ENCODE peak calls at places on chromosomes 5 and 9, in ten cellular contexts. One of them, this sample, is unnamed.

GRCh38 chr5:38670878-38671277 is 114.4 kb upstream of the LIFR start:
- DNase-seq in fibroblast of lung: peak; percentile 41
- DNase-seq in pancreas: no peak
- DNase-seq in dermis blood vessel endothelial cell: no peak
- DNase-seq in stimulated activated naive B cell treated with anti-CD40 and anti-IgM and Interleukin-4, amounts not matched to agents 10 μg/mL and 1 μg/mL and 100 μg/mL, for 72 hours: no peak
- DNase-seq in left lobe of liver: no peak
- DNase-seq in upper lobe of right lung: no peak
- DNase-seq in activated effector memory CD4-positive, alpha-beta T cell treated with anti-CD3 and anti-CD28 coated beads, Interleukin-2, amount 50 U/mL, for 16 hours: no peak
- DNase-seq in neuronal stem cell: no peak
- DNase-seq in activated T-cell treated with anti-CD3 and anti-CD28 coated beads, Interleukin-2, amount 50 U/mL, for 24 hours: no peak
- DNase-seq in this sample: no peak

GRCh38 chr5:144566747-144567415 is 396.2 kb downstream of the KCTD16 start:
- DNase-seq in dermis blood vessel endothelial cell: no peak
- DNase-seq in stimulated activated naive B cell treated with anti-CD40 and anti-IgM and Interleukin-4, amounts not matched to agents 10 μg/mL and 1 μg/mL and 100 μg/mL, for 72 hours: no peak
- DNase-seq in neuronal stem cell: no peak
- DNase-seq in left lobe of liver: no peak
- DNase-seq in activated effector memory CD4-positive, alpha-beta T cell treated with anti-CD3 and anti-CD28 coated beads, Interleukin-2, amount 50 U/mL, for 16 hours: no peak
- DNase-seq in fibroblast of lung: peak; percentile 78
- DNase-seq in activated T-cell treated with anti-CD3 and anti-CD28 coated beads, Interleukin-2, amount 50 U/mL, for 24 hours: no peak
- DNase-seq in upper lobe of right lung: no peak
- DNase-seq in pancreas: no peak
- DNase-seq in this sample: no peak

GRCh38 chr9:137314561-137315560 is 12.8 kb upstream of the NRARP start:
- DNase-seq in activated effector memory CD4-positive, alpha-beta T cell treated with anti-CD3 and anti-CD28 coated beads, Interleukin-2, amount 50 U/mL, for 16 hours: peak; percentile 62
- DNase-seq in fibroblast of lung: no peak
- DNase-seq in neuronal stem cell: no peak
- DNase-seq in upper lobe of right lung: peak; percentile 64
- DNase-seq in stimulated activated naive B cell treated with anti-CD40 and anti-IgM and Interleukin-4, amounts not matched to agents 10 μg/mL and 1 μg/mL and 100 μg/mL, for 72 hours: no peak
- DNase-seq in pancreas: peak; percentile 87
- DNase-seq in activated T-cell treated with anti-CD3 and anti-CD28 coated beads, Interleukin-2, amount 50 U/mL, for 24 hours: no peak
- DNase-seq in left lobe of liver: peak; percentile 45
- DNase-seq in dermis blood vessel endothelial cell: no peak
- DNase-seq in this sample: no peak

GRCh38 chr5:137279631-137280236 is 219.4 kb downstream of the SPOCK1 start:
- DNase-seq in dermis blood vessel endothelial cell: no peak
- DNase-seq in activated effector memory CD4-positive, alpha-beta T cell treated with anti-CD3 and anti-CD28 coated beads, Interleukin-2, amount 50 U/mL, for 16 hours: no peak
- DNase-seq in activated T-cell treated with anti-CD3 and anti-CD28 coated beads, Interleukin-2, amount 50 U/mL, for 24 hours: no peak
- DNase-seq in pancreas: no peak
- DNase-seq in left lobe of liver: no peak
- DNase-seq in stimulated activated naive B cell treated with anti-CD40 and anti-IgM and Interleukin-4, amounts not matched to agents 10 μg/mL and 1 μg/mL and 100 μg/mL, for 72 hours: no peak
- DNase-seq in neuronal stem cell: no peak
- DNase-seq in fibroblast of lung: no peak
- DNase-seq in upper lobe of right lung: no peak
- DNase-seq in this sample: no peak

GRCh38 chr5:62783374-62784057 is 204.9 kb downstream of the LRRC70 start:
- DNase-seq in fibroblast of lung: no peak
- DNase-seq in upper lobe of right lung: no peak
- DNase-seq in left lobe of liver: no peak
- DNase-seq in pancreas: no peak
- DNase-seq in neuronal stem cell: no peak
- DNase-seq in stimulated activated naive B cell treated with anti-CD40 and anti-IgM and Interleukin-4, amounts not matched to agents 10 μg/mL and 1 μg/mL and 100 μg/mL, for 72 hours: no peak
- DNase-seq in activated effector memory CD4-positive, alpha-beta T cell treated with anti-CD3 and anti-CD28 coated beads, Interleukin-2, amount 50 U/mL, for 16 hours: no peak
- DNase-seq in activated T-cell treated with anti-CD3 and anti-CD28 coated beads, Interleukin-2, amount 50 U/mL, for 24 hours: no peak
- DNase-seq in dermis blood vessel endothelial cell: no peak
- DNase-seq in this sample: no peak

GRCh38 chr5:178229861-178230260 is 2.7 kb downstream of the PHYKPL start:
- DNase-seq in upper lobe of right lung: no peak
- DNase-seq in stimulated activated naive B cell treated with anti-CD40 and anti-IgM and Interleukin-4, amounts not matched to agents 10 μg/mL and 1 μg/mL and 100 μg/mL, for 72 hours: no peak
- DNase-seq in neuronal stem cell: no peak
- DNase-seq in left lobe of liver: no peak
- DNase-seq in activated T-cell treated with anti-CD3 and anti-CD28 coated beads, Interleukin-2, amount 50 U/mL, for 24 hours: no peak
- DNase-seq in activated effector memory CD4-positive, alpha-beta T cell treated with anti-CD3 and anti-CD28 coated beads, Interleukin-2, amount 50 U/mL, for 16 hours: no peak
- DNase-seq in pancreas: peak; percentile 53
- DNase-seq in fibroblast of lung: no peak
- DNase-seq in dermis blood vessel endothelial cell: no peak
- DNase-seq in this sample: no peak

GRCh38 chr5:126676195-126676624 is 75.5 kb downstream of the PHAX start:
- DNase-seq in fibroblast of lung: peak; percentile 68
- DNase-seq in upper lobe of right lung: no peak
- DNase-seq in neuronal stem cell: peak; percentile 46
- DNase-seq in activated T-cell treated with anti-CD3 and anti-CD28 coated beads, Interleukin-2, amount 50 U/mL, for 24 hours: peak; percentile 61
- DNase-seq in dermis blood vessel endothelial cell: peak; percentile 75
- DNase-seq in stimulated activated naive B cell treated with anti-CD40 and anti-IgM and Interleukin-4, amounts not matched to agents 10 μg/mL and 1 μg/mL and 100 μg/mL, for 72 hours: peak; percentile 48
- DNase-seq in activated effector memory CD4-positive, alpha-beta T cell treated with anti-CD3 and anti-CD28 coated beads, Interleukin-2, amount 50 U/mL, for 16 hours: peak; percentile 82
- DNase-seq in pancreas: no peak
- DNase-seq in left lobe of liver: peak; percentile 62
- DNase-seq in this sample: peak; percentile 69

GRCh38 chr5:171845040-171845439 is 59.4 kb downstream of the SMIM23 start:
- DNase-seq in dermis blood vessel endothelial cell: no peak
- DNase-seq in stimulated activated naive B cell treated with anti-CD40 and anti-IgM and Interleukin-4, amounts not matched to agents 10 μg/mL and 1 μg/mL and 100 μg/mL, for 72 hours: no peak
- DNase-seq in upper lobe of right lung: no peak
- DNase-seq in fibroblast of lung: no peak
- DNase-seq in pancreas: no peak
- DNase-seq in activated effector memory CD4-positive, alpha-beta T cell treated with anti-CD3 and anti-CD28 coated beads, Interleukin-2, amount 50 U/mL, for 16 hours: no peak
- DNase-seq in neuronal stem cell: no peak
- DNase-seq in left lobe of liver: no peak
- DNase-seq in activated T-cell treated with anti-CD3 and anti-CD28 coated beads, Interleukin-2, amount 50 U/mL, for 24 hours: no peak
- DNase-seq in this sample: no peak

GRCh38 chr5:132389453-132390286 is 20.2 kb downstream of the SLC22A5 start:
- DNase-seq in pancreas: no peak
- DNase-seq in fibroblast of lung: peak; percentile 98
- DNase-seq in left lobe of liver: no peak
- DNase-seq in stimulated activated naive B cell treated with anti-CD40 and anti-IgM and Interleukin-4, amounts not matched to agents 10 μg/mL and 1 μg/mL and 100 μg/mL, for 72 hours: no peak
- DNase-seq in activated effector memory CD4-positive, alpha-beta T cell treated with anti-CD3 and anti-CD28 coated beads, Interleukin-2, amount 50 U/mL, for 16 hours: no peak
- DNase-seq in activated T-cell treated with anti-CD3 and anti-CD28 coated beads, Interleukin-2, amount 50 U/mL, for 24 hours: no peak
- DNase-seq in dermis blood vessel endothelial cell: peak; percentile 91
- DNase-seq in upper lobe of right lung: no peak
- DNase-seq in neuronal stem cell: no peak
- DNase-seq in this sample: peak; percentile 71

GRCh38 chr5:149002761-149003689 is 59.8 kb downstream of the SH3TC2 start:
- DNase-seq in neuronal stem cell: no peak
- DNase-seq in activated effector memory CD4-positive, alpha-beta T cell treated with anti-CD3 and anti-CD28 coated beads, Interleukin-2, amount 50 U/mL, for 16 hours: no peak
- DNase-seq in fibroblast of lung: peak; percentile 46
- DNase-seq in left lobe of liver: no peak
- DNase-seq in activated T-cell treated with anti-CD3 and anti-CD28 coated beads, Interleukin-2, amount 50 U/mL, for 24 hours: no peak
- DNase-seq in upper lobe of right lung: no peak
- DNase-seq in stimulated activated naive B cell treated with anti-CD40 and anti-IgM and Interleukin-4, amounts not matched to agents 10 μg/mL and 1 μg/mL and 100 μg/mL, for 72 hours: no peak
- DNase-seq in pancreas: no peak
- DNase-seq in dermis blood vessel endothelial cell: peak; percentile 62
- DNase-seq in this sample: no peak

GRCh38 chr9:18493361-18494015 is 19.5 kb downstream of the ADAMTSL1 start:
- DNase-seq in pancreas: no peak
- DNase-seq in upper lobe of right lung: no peak
- DNase-seq in neuronal stem cell: no peak
- DNase-seq in left lobe of liver: no peak
- DNase-seq in activated effector memory CD4-positive, alpha-beta T cell treated with anti-CD3 and anti-CD28 coated beads, Interleukin-2, amount 50 U/mL, for 16 hours: no peak
- DNase-seq in fibroblast of lung: peak; percentile 58
- DNase-seq in dermis blood vessel endothelial cell: peak; percentile 27
- DNase-seq in activated T-cell treated with anti-CD3 and anti-CD28 coated beads, Interleukin-2, amount 50 U/mL, for 24 hours: no peak
- DNase-seq in stimulated activated naive B cell treated with anti-CD40 and anti-IgM and Interleukin-4, amounts not matched to agents 10 μg/mL and 1 μg/mL and 100 μg/mL, for 72 hours: no peak
- DNase-seq in this sample: no peak

GRCh38 chr9:116072046-116072445 is 81.5 kb upstream of the PAPPA start:
- DNase-seq in left lobe of liver: no peak
- DNase-seq in activated T-cell treated with anti-CD3 and anti-CD28 coated beads, Interleukin-2, amount 50 U/mL, for 24 hours: no peak
- DNase-seq in dermis blood vessel endothelial cell: no peak
- DNase-seq in stimulated activated naive B cell treated with anti-CD40 and anti-IgM and Interleukin-4, amounts not matched to agents 10 μg/mL and 1 μg/mL and 100 μg/mL, for 72 hours: no peak
- DNase-seq in fibroblast of lung: no peak
- DNase-seq in upper lobe of right lung: no peak
- DNase-seq in neuronal stem cell: no peak
- DNase-seq in activated effector memory CD4-positive, alpha-beta T cell treated with anti-CD3 and anti-CD28 coated beads, Interleukin-2, amount 50 U/mL, for 16 hours: no peak
- DNase-seq in pancreas: no peak
- DNase-seq in this sample: no peak

GRCh38 chr5:140262839-140263238 is 40.1 kb downstream of the PFDN1 start:
- DNase-seq in upper lobe of right lung: no peak
- DNase-seq in activated T-cell treated with anti-CD3 and anti-CD28 coated beads, Interleukin-2, amount 50 U/mL, for 24 hours: no peak
- DNase-seq in fibroblast of lung: no peak
- DNase-seq in dermis blood vessel endothelial cell: no peak
- DNase-seq in activated effector memory CD4-positive, alpha-beta T cell treated with anti-CD3 and anti-CD28 coated beads, Interleukin-2, amount 50 U/mL, for 16 hours: no peak
- DNase-seq in neuronal stem cell: no peak
- DNase-seq in pancreas: no peak
- DNase-seq in left lobe of liver: no peak
- DNase-seq in stimulated activated naive B cell treated with anti-CD40 and anti-IgM and Interleukin-4, amounts not matched to agents 10 μg/mL and 1 μg/mL and 100 μg/mL, for 72 hours: no peak
- DNase-seq in this sample: no peak

GRCh38 chr5:72108200-72109050 is 1.1 kb downstream of the MAP1B start:
- DNase-seq in dermis blood vessel endothelial cell: peak; percentile 84
- DNase-seq in activated T-cell treated with anti-CD3 and anti-CD28 coated beads, Interleukin-2, amount 50 U/mL, for 24 hours: no peak
- DNase-seq in left lobe of liver: no peak
- DNase-seq in pancreas: peak; percentile 71
- DNase-seq in activated effector memory CD4-positive, alpha-beta T cell treated with anti-CD3 and anti-CD28 coated beads, Interleukin-2, amount 50 U/mL, for 16 hours: no peak
- DNase-seq in stimulated activated naive B cell treated with anti-CD40 and anti-IgM and Interleukin-4, amounts not matched to agents 10 μg/mL and 1 μg/mL and 100 μg/mL, for 72 hours: no peak
- DNase-seq in fibroblast of lung: peak; percentile 79
- DNase-seq in upper lobe of right lung: peak; percentile 66
- DNase-seq in neuronal stem cell: peak; percentile 82
- DNase-seq in this sample: peak; percentile 36

GRCh38 chr9:79671558-79671957 is 99.8 kb downstream of the TLE4 start:
- DNase-seq in activated effector memory CD4-positive, alpha-beta T cell treated with anti-CD3 and anti-CD28 coated beads, Interleukin-2, amount 50 U/mL, for 16 hours: no peak
- DNase-seq in dermis blood vessel endothelial cell: no peak
- DNase-seq in pancreas: no peak
- DNase-seq in left lobe of liver: no peak
- DNase-seq in upper lobe of right lung: no peak
- DNase-seq in activated T-cell treated with anti-CD3 and anti-CD28 coated beads, Interleukin-2, amount 50 U/mL, for 24 hours: no peak
- DNase-seq in stimulated activated naive B cell treated with anti-CD40 and anti-IgM and Interleukin-4, amounts not matched to agents 10 μg/mL and 1 μg/mL and 100 μg/mL, for 72 hours: no peak
- DNase-seq in fibroblast of lung: no peak
- DNase-seq in neuronal stem cell: no peak
- DNase-seq in this sample: no peak

GRCh38 chr9:119818726-119819435 is 449.6 kb upstream of the BRINP1 start:
- DNase-seq in fibroblast of lung: no peak
- DNase-seq in upper lobe of right lung: no peak
- DNase-seq in neuronal stem cell: no peak
- DNase-seq in dermis blood vessel endothelial cell: no peak
- DNase-seq in left lobe of liver: no peak
- DNase-seq in pancreas: no peak
- DNase-seq in activated effector memory CD4-positive, alpha-beta T cell treated with anti-CD3 and anti-CD28 coated beads, Interleukin-2, amount 50 U/mL, for 16 hours: no peak
- DNase-seq in activated T-cell treated with anti-CD3 and anti-CD28 coated beads, Interleukin-2, amount 50 U/mL, for 24 hours: no peak
- DNase-seq in stimulated activated naive B cell treated with anti-CD40 and anti-IgM and Interleukin-4, amounts not matched to agents 10 μg/mL and 1 μg/mL and 100 μg/mL, for 72 hours: no peak
- DNase-seq in this sample: no peak

GRCh38 chr9:132412089-132412488 is 2.1 kb downstream of the CFAP77 start:
- DNase-seq in pancreas: no peak
- DNase-seq in fibroblast of lung: peak; percentile 8
- DNase-seq in dermis blood vessel endothelial cell: peak; percentile 53
- DNase-seq in left lobe of liver: no peak
- DNase-seq in neuronal stem cell: no peak
- DNase-seq in activated effector memory CD4-positive, alpha-beta T cell treated with anti-CD3 and anti-CD28 coated beads, Interleukin-2, amount 50 U/mL, for 16 hours: peak; percentile 63
- DNase-seq in activated T-cell treated with anti-CD3 and anti-CD28 coated beads, Interleukin-2, amount 50 U/mL, for 24 hours: peak; percentile 46
- DNase-seq in upper lobe of right lung: no peak
- DNase-seq in stimulated activated naive B cell treated with anti-CD40 and anti-IgM and Interleukin-4, amounts not matched to agents 10 μg/mL and 1 μg/mL and 100 μg/mL, for 72 hours: no peak
- DNase-seq in this sample: no peak

GRCh38 chr9:13857521-13857920 is 456.4 kb downstream of the NFIB start:
- DNase-seq in dermis blood vessel endothelial cell: peak; percentile 3
- DNase-seq in neuronal stem cell: no peak
- DNase-seq in stimulated activated naive B cell treated with anti-CD40 and anti-IgM and Interleukin-4, amounts not matched to agents 10 μg/mL and 1 μg/mL and 100 μg/mL, for 72 hours: no peak
- DNase-seq in fibroblast of lung: peak; percentile 52
- DNase-seq in upper lobe of right lung: no peak
- DNase-seq in activated effector memory CD4-positive, alpha-beta T cell treated with anti-CD3 and anti-CD28 coated beads, Interleukin-2, amount 50 U/mL, for 16 hours: no peak
- DNase-seq in left lobe of liver: no peak
- DNase-seq in activated T-cell treated with anti-CD3 and anti-CD28 coated beads, Interleukin-2, amount 50 U/mL, for 24 hours: no peak
- DNase-seq in pancreas: no peak
- DNase-seq in this sample: no peak

GRCh38 chr9:136060671-136061371 is 34.3 kb downstream of the NACC2 start:
- DNase-seq in pancreas: no peak
- DNase-seq in fibroblast of lung: no peak
- DNase-seq in dermis blood vessel endothelial cell: no peak
- DNase-seq in neuronal stem cell: no peak
- DNase-seq in activated effector memory CD4-positive, alpha-beta T cell treated with anti-CD3 and anti-CD28 coated beads, Interleukin-2, amount 50 U/mL, for 16 hours: peak; percentile 53
- DNase-seq in upper lobe of right lung: peak; percentile 39
- DNase-seq in activated T-cell treated with anti-CD3 and anti-CD28 coated beads, Interleukin-2, amount 50 U/mL, for 24 hours: peak; percentile 21
- DNase-seq in stimulated activated naive B cell treated with anti-CD40 and anti-IgM and Interleukin-4, amounts not matched to agents 10 μg/mL and 1 μg/mL and 100 μg/mL, for 72 hours: no peak
- DNase-seq in left lobe of liver: peak; percentile 39
- DNase-seq in this sample: no peak

GRCh38 chr9:31336841-31337240 is 1047.6 kb upstream of the ACO1 start:
- DNase-seq in pancreas: no peak
- DNase-seq in activated effector memory CD4-positive, alpha-beta T cell treated with anti-CD3 and anti-CD28 coated beads, Interleukin-2, amount 50 U/mL, for 16 hours: no peak
- DNase-seq in dermis blood vessel endothelial cell: no peak
- DNase-seq in left lobe of liver: no peak
- DNase-seq in neuronal stem cell: no peak
- DNase-seq in fibroblast of lung: no peak
- DNase-seq in stimulated activated naive B cell treated with anti-CD40 and anti-IgM and Interleukin-4, amounts not matched to agents 10 μg/mL and 1 μg/mL and 100 μg/mL, for 72 hours: no peak
- DNase-seq in activated T-cell treated with anti-CD3 and anti-CD28 coated beads, Interleukin-2, amount 50 U/mL, for 24 hours: no peak
- DNase-seq in upper lobe of right lung: no peak
- DNase-seq in this sample: no peak

GRCh38 chr5:127940854-127941253 is 142.7 kb upstream of the SLC12A2 start:
- DNase-seq in fibroblast of lung: no peak
- DNase-seq in dermis blood vessel endothelial cell: no peak
- DNase-seq in neuronal stem cell: no peak
- DNase-seq in activated T-cell treated with anti-CD3 and anti-CD28 coated beads, Interleukin-2, amount 50 U/mL, for 24 hours: no peak
- DNase-seq in stimulated activated naive B cell treated with anti-CD40 and anti-IgM and Interleukin-4, amounts not matched to agents 10 μg/mL and 1 μg/mL and 100 μg/mL, for 72 hours: no peak
- DNase-seq in upper lobe of right lung: no peak
- DNase-seq in activated effector memory CD4-positive, alpha-beta T cell treated with anti-CD3 and anti-CD28 coated beads, Interleukin-2, amount 50 U/mL, for 16 hours: no peak
- DNase-seq in pancreas: no peak
- DNase-seq in left lobe of liver: no peak
- DNase-seq in this sample: no peak

GRCh38 chr9:93254806-93255519 is 71.0 kb downstream of the WNK2 start:
- DNase-seq in activated T-cell treated with anti-CD3 and anti-CD28 coated beads, Interleukin-2, amount 50 U/mL, for 24 hours: peak; percentile 20
- DNase-seq in dermis blood vessel endothelial cell: no peak
- DNase-seq in neuronal stem cell: no peak
- DNase-seq in stimulated activated naive B cell treated with anti-CD40 and anti-IgM and Interleukin-4, amounts not matched to agents 10 μg/mL and 1 μg/mL and 100 μg/mL, for 72 hours: no peak
- DNase-seq in pancreas: no peak
- DNase-seq in left lobe of liver: peak; percentile 32
- DNase-seq in fibroblast of lung: no peak
- DNase-seq in upper lobe of right lung: peak; percentile 42
- DNase-seq in activated effector memory CD4-positive, alpha-beta T cell treated with anti-CD3 and anti-CD28 coated beads, Interleukin-2, amount 50 U/mL, for 16 hours: peak; percentile 43
- DNase-seq in this sample: peak; percentile 6

GRCh38 chr5:958701-959571 is 49.7 kb upstream of the NKD2 start:
- DNase-seq in left lobe of liver: peak; percentile 97
- DNase-seq in dermis blood vessel endothelial cell: peak; percentile 30
- DNase-seq in activated T-cell treated with anti-CD3 and anti-CD28 coated beads, Interleukin-2, amount 50 U/mL, for 24 hours: no peak
- DNase-seq in neuronal stem cell: no peak
- DNase-seq in fibroblast of lung: peak; percentile 86
- DNase-seq in upper lobe of right lung: peak; percentile 74
- DNase-seq in pancreas: no peak
- DNase-seq in stimulated activated naive B cell treated with anti-CD40 and anti-IgM and Interleukin-4, amounts not matched to agents 10 μg/mL and 1 μg/mL and 100 μg/mL, for 72 hours: no peak
- DNase-seq in activated effector memory CD4-positive, alpha-beta T cell treated with anti-CD3 and anti-CD28 coated beads, Interleukin-2, amount 50 U/mL, for 16 hours: peak; percentile 51
- DNase-seq in this sample: peak; percentile 27

GRCh38 chr5:124604419-124604818 is 142.0 kb downstream of the ZNF608 start:
- DNase-seq in neuronal stem cell: no peak
- DNase-seq in fibroblast of lung: no peak
- DNase-seq in stimulated activated naive B cell treated with anti-CD40 and anti-IgM and Interleukin-4, amounts not matched to agents 10 μg/mL and 1 μg/mL and 100 μg/mL, for 72 hours: no peak
- DNase-seq in activated T-cell treated with anti-CD3 and anti-CD28 coated beads, Interleukin-2, amount 50 U/mL, for 24 hours: no peak
- DNase-seq in dermis blood vessel endothelial cell: peak; percentile 37
- DNase-seq in left lobe of liver: no peak
- DNase-seq in pancreas: no peak
- DNase-seq in activated effector memory CD4-positive, alpha-beta T cell treated with anti-CD3 and anti-CD28 coated beads, Interleukin-2, amount 50 U/mL, for 16 hours: no peak
- DNase-seq in upper lobe of right lung: no peak
- DNase-seq in this sample: no peak

GRCh38 chr5:172447646-172448365 is 6.5 kb downstream of the SH3PXD2B start:
- DNase-seq in activated effector memory CD4-positive, alpha-beta T cell treated with anti-CD3 and anti-CD28 coated beads, Interleukin-2, amount 50 U/mL, for 16 hours: no peak
- DNase-seq in activated T-cell treated with anti-CD3 and anti-CD28 coated beads, Interleukin-2, amount 50 U/mL, for 24 hours: no peak
- DNase-seq in left lobe of liver: no peak
- DNase-seq in neuronal stem cell: no peak
- DNase-seq in dermis blood vessel endothelial cell: no peak
- DNase-seq in upper lobe of right lung: no peak
- DNase-seq in stimulated activated naive B cell treated with anti-CD40 and anti-IgM and Interleukin-4, amounts not matched to agents 10 μg/mL and 1 μg/mL and 100 μg/mL, for 72 hours: no peak
- DNase-seq in pancreas: no peak
- DNase-seq in fibroblast of lung: no peak
- DNase-seq in this sample: no peak

GRCh38 chr9:70411930-70412677 is 2.4 kb downstream of the KLF9 start:
- DNase-seq in dermis blood vessel endothelial cell: peak; percentile 89
- DNase-seq in activated T-cell treated with anti-CD3 and anti-CD28 coated beads, Interleukin-2, amount 50 U/mL, for 24 hours: peak; percentile 81
- DNase-seq in pancreas: peak; percentile 82
- DNase-seq in fibroblast of lung: peak; percentile 94
- DNase-seq in upper lobe of right lung: peak; percentile 88
- DNase-seq in left lobe of liver: peak; percentile 76
- DNase-seq in activated effector memory CD4-positive, alpha-beta T cell treated with anti-CD3 and anti-CD28 coated beads, Interleukin-2, amount 50 U/mL, for 16 hours: peak; percentile 89
- DNase-seq in stimulated activated naive B cell treated with anti-CD40 and anti-IgM and Interleukin-4, amounts not matched to agents 10 μg/mL and 1 μg/mL and 100 μg/mL, for 72 hours: peak; percentile 63
- DNase-seq in neuronal stem cell: no peak
- DNase-seq in this sample: peak; percentile 88

GRCh38 chr5:177124486-177124991 is 9.0 kb upstream of the NSD1 start:
- DNase-seq in neuronal stem cell: no peak
- DNase-seq in activated T-cell treated with anti-CD3 and anti-CD28 coated beads, Interleukin-2, amount 50 U/mL, for 24 hours: no peak
- DNase-seq in stimulated activated naive B cell treated with anti-CD40 and anti-IgM and Interleukin-4, amounts not matched to agents 10 μg/mL and 1 μg/mL and 100 μg/mL, for 72 hours: no peak
- DNase-seq in activated effector memory CD4-positive, alpha-beta T cell treated with anti-CD3 and anti-CD28 coated beads, Interleukin-2, amount 50 U/mL, for 16 hours: no peak
- DNase-seq in upper lobe of right lung: no peak
- DNase-seq in dermis blood vessel endothelial cell: no peak
- DNase-seq in pancreas: no peak
- DNase-seq in fibroblast of lung: no peak
- DNase-seq in left lobe of liver: no peak
- DNase-seq in this sample: no peak

GRCh38 chr9:37972346-37972745 is 68.4 kb upstream of the SLC25A51 start:
- DNase-seq in neuronal stem cell: no peak
- DNase-seq in activated T-cell treated with anti-CD3 and anti-CD28 coated beads, Interleukin-2, amount 50 U/mL, for 24 hours: no peak
- DNase-seq in activated effector memory CD4-positive, alpha-beta T cell treated with anti-CD3 and anti-CD28 coated beads, Interleukin-2, amount 50 U/mL, for 16 hours: no peak
- DNase-seq in dermis blood vessel endothelial cell: peak; percentile 47
- DNase-seq in left lobe of liver: no peak
- DNase-seq in upper lobe of right lung: peak; percentile 46
- DNase-seq in stimulated activated naive B cell treated with anti-CD40 and anti-IgM and Interleukin-4, amounts not matched to agents 10 μg/mL and 1 μg/mL and 100 μg/mL, for 72 hours: no peak
- DNase-seq in pancreas: peak; percentile 60
- DNase-seq in fibroblast of lung: peak; percentile 42
- DNase-seq in this sample: no peak

This sample was measured in transverse colon.